ENCODE peak calls at places on chromosomes 4 and X, in four cellular contexts. N is H1, H is uterus, Z is sigmoid colon. U is an unnamed sample.

GRCh38 chr4:20629180-20630115 is 70.8 kb upstream of the PACRGL start:
- DNase-seq in N (no peak), H (no peak), Z (no peak), U (no peak)

GRCh38 chr4:105624530-105624929 is 72.1 kb downstream of the ARHGEF38 start:
- DNase-seq in N (no peak), H (peak), Z (no peak), U (peak)

GRCh38 chrX:47814853-47815252 is 21.8 kb upstream of the ZNF81 start:
- DNase-seq in N (no peak), H (no peak), Z (no peak), U (peak)

GRCh38 chr4:114659386-114660008 is 60.9 kb downstream of the UGT8 start:
- DNase-seq in N (peak), H (no peak), Z (no peak), U (peak)

GRCh38 chr4:56757821-56758400 is 63.6 kb downstream of the SPINK2 start:
- DNase-seq in N (peak), H (peak), Z (peak), U (no peak)

GRCh38 chr4:26140150-26140898 is 180.5 kb upstream of the RBPJ start:
- DNase-seq in N (no peak), H (peak), Z (peak), U (no peak)

GRCh38 chr4:3331511-3332394 is 38.9 kb downstream of the RGS12 start:
- DNase-seq in N (no peak), H (no peak), Z (no peak), U (no peak)

GRCh38 chr4:76198411-76199237 is 15.0 kb downstream of the SCARB2 start:
- DNase-seq in N (no peak), H (peak), Z (peak), U (peak)

GRCh38 chr4:89739589-89739988 is 97.4 kb downstream of the SNCA start:
- DNase-seq in N (no peak), H (no peak), Z (no peak), U (no peak)

GRCh38 chrX:141341341-141341740 is 99.0 kb upstream of the SPANXC start:
- DNase-seq in N (no peak), H (no peak), Z (no peak), U (no peak)

GRCh38 chrX:30831082-30831481 is 58.0 kb downstream of the TAB3 start:
- DNase-seq in N (peak), H (no peak), Z (no peak), U (no peak)

GRCh38 chr4:82797048-82797590 is 1.5 kb downstream of the SCD5 start:
- DNase-seq in N (no peak), H (no peak), Z (no peak), U (no peak)

GRCh38 chr4:7448036-7448435 is 13.3 kb upstream of the PSAPL1 start:
- DNase-seq in N (no peak), H (no peak), Z (no peak), U (no peak)

GRCh38 chrX:84064164-84064563 is 123.8 kb downstream of the RPS6KA6 start:
- DNase-seq in N (no peak), H (no peak), Z (no peak), U (no peak)

GRCh38 chr4:10456270-10457254 is 664 bp downstream of the ZNF518B start:
- DNase-seq in N (peak), H (peak), Z (peak), U (peak)

GRCh38 chr4:139550724-139551429 is 5.1 kb downstream of the SETD7 start:
- DNase-seq in N (no peak), H (peak), Z (peak), U (no peak)

GRCh38 chr4:108070775-108071174 is 81.1 kb downstream of the HADH start:
- DNase-seq in N (no peak), H (no peak), Z (no peak), U (no peak)

GRCh38 chr4:7393491-7394183 is 41.1 kb downstream of the PSAPL1 start:
- DNase-seq in N (peak), H (peak), Z (no peak), U (no peak)

GRCh38 chrX:14964500-14964899 is 91.3 kb downstream of the MOSPD2 start:
- DNase-seq in N (no peak), H (no peak), Z (no peak), U (no peak)

GRCh38 chr4:6909113-6909969 is at the start of gene TBC1D14:
- DNase-seq in N (peak), H (peak), Z (peak), U (peak)

GRCh38 chr4:88809561-88810219 is 112.1 kb upstream of the NAP1L5 start:
- DNase-seq in N (no peak), H (no peak), Z (no peak), U (no peak)

GRCh38 chr4:7989654-7990053 is 50.0 kb upstream of the AFAP1 start:
- DNase-seq in N (no peak), H (no peak), Z (no peak), U (no peak)

GRCh38 chrX:11352296-11352741 is 59.1 kb downstream of the AMELX start:
- DNase-seq in N (no peak), H (no peak), Z (no peak), U (peak)

GRCh38 chr4:158172558-158173258 is at the start of gene GASK1B:
- DNase-seq in N (no peak), H (peak), Z (no peak), U (peak)

GRCh38 chr4:158171456-158171790 is 1.4 kb downstream of the GASK1B start:
- DNase-seq in N (no peak), H (no peak), Z (no peak), U (no peak)

GRCh38 chr4:158170691-158171455 is 2.0 kb downstream of the GASK1B start:
- DNase-seq in N (peak), H (peak), Z (peak), U (peak)

GRCh38 chr4:158169931-158170690 is 2.7 kb downstream of the GASK1B start:
- DNase-seq in N (no peak), H (no peak), Z (no peak), U (peak)

DNA sequence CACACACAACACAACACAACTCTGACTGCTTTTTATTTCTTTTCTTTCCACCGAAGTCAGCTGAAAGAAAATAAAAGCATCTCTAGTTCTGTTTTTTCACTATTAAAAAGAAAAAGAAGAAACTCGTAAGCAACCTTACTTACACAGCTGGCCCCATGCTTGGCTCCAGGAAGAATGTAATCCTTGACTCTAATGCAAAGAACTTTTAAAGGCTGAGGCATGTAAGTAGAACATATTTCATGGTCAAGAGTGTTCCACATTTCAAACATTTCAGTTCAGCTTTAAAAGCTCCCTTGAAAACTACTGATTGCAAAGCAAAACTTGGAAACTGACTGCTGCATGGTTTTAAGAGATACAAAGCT is 648 bp downstream of the GASK1B start:
- DNase-seq in N (no peak), H (no peak), Z (no peak), U (no peak)
- TF ChIP-seq POLR2A in N (no peak), H (no peak), Z (no peak), U (no peak)

GRCh38 chr4:78902313-78902712 is 36.9 kb downstream of the PAQR3 start:
- DNase-seq in N (no peak), H (no peak), Z (no peak), U (no peak)
- TF ChIP-seq POLR2A in N (no peak), H (no peak), Z (no peak), U (no peak)

GRCh38 chr4:152536545-152537182 is 772 bp upstream of the FBXW7 start:
- DNase-seq in N (no peak), H (no peak), Z (no peak), U (peak)
- TF ChIP-seq POLR2A in N (no peak), H (no peak), Z (no peak), U (peak)

DNA sequence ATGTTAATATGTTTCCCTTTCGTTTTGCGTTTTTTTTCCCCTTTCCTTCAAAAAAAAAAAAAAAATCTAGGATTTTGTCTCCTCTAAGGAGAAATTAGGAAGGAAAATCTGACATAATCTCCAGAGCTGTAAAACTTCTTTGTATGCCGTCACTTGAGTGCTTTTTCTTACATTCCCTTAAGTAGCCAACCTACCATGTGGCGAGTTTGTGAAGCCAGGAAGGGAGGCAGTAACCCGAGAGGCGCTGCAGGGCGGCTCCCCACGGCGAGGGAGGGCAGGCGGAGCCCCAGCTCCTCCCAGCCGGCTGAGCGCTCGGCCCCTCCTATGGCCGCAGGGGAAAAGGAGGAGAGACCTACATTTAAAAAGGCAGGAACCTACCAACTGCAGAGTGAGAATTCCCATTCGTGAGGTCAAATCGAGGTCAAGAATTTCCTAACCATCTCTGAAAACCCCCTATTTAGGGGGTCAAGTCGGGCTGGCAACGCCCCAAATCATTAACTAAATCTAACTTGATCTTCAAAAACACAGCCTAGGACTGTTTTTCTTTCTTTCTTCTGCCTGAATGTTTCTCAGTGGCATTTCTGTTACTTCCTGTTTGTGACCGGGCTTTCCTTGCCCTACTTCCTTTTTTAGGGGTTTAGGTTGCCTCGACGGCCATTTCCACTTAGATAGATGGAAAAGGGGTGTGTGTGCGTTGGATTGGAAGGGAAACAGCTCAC is 345.1 kb upstream of the KLF3 start:
- DNase-seq in N (peak), H (peak), Z (peak), U (peak)
- TF ChIP-seq POLR2A in N (no peak), H (no peak), Z (no peak), U (peak)

DNA sequence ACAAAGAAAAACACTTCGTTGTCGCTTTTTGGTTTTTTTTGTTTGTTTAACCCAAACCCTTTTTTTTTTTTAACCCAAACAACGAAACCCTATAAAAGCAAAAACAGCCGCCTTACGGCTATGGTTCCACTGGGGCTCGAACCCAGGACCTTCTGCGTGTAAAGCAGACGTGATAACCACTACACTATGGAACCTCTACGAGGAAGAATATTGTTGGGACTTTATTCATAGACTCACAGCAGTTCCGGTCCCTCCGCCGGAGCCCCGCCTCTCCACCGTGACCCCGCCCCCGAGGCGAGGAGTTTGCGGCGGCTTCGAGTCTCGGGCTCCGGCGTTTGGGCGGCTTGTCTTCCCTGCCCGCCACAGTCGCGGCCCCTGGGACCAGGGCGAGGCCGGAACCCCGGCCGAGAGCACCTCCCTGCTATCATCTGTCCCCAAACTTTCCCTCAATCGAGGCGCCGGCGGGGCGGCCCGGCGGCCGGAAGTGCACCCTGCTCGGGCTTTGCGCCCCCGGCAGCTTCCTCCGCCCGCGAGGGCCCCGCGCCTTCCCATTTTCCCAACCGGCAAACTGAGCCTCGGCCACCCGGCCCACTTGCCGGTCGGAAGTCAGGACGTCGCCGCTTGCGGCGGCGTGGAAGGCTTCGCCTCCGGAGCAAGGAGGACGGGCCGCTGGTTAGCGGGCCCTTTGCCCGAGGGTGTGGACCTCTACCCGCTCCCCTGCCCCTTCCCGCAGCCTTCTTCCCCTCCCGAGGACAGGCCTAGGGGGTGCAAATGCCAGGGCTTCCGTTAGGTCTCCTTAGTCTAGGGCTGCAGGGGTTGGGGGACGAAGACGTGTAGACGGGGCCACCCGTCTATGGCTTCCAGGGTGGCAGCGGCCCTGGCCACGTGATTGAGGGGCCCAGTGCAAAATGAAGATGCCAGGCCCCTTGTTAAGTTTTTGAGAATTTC is 3.2 kb upstream of the RS1 start:
- DNase-seq in N (peak), H (peak), Z (peak), U (peak)
- TF ChIP-seq POLR2A in N (no peak), H (peak), Z (no peak), U (peak)

U was measured in erythroblast.